ENCODE peak calls at places on chromosomes 4 and X, in four cellular contexts. One of them, this sample, is unnamed.

GRCh38 chrX:133229361-133229760 is 11.2 kb upstream of the TFDP3 start:
- DNase-seq in H1: no peak
- DNase-seq in NT2/D1: no peak
- DNase-seq in GM12878: no peak
- DNase-seq in this sample: no peak

GRCh38 chrX:47573334-47574095 is 8.7 kb upstream of the TIMP1 start:
- DNase-seq in GM12878: no peak
- DNase-seq in H1: peak
- DNase-seq in NT2/D1: peak
- DNase-seq in this sample: no peak

GRCh38 chr4:107818301-107818910 is 6.3 kb upstream of the SGMS2 start:
- DNase-seq in H1: no peak
- DNase-seq in NT2/D1: no peak
- DNase-seq in GM12878: no peak
- DNase-seq in this sample: no peak

GRCh38 chr4:127000846-127001245 is 631.9 kb upstream of the INTU start:
- DNase-seq in NT2/D1: no peak
- DNase-seq in GM12878: no peak
- DNase-seq in H1: no peak
- DNase-seq in this sample: no peak

GRCh38 chr4:158169931-158170690 is 2.7 kb downstream of the GASK1B start:
- DNase-seq in NT2/D1: no peak
- DNase-seq in GM12878: no peak
- DNase-seq in H1: no peak
- DNase-seq in this sample: no peak

GRCh38 chr4:124035364-124036036 is 638.9 kb downstream of the SPRY1 start:
- DNase-seq in GM12878: no peak
- DNase-seq in NT2/D1: no peak
- DNase-seq in H1: no peak
- DNase-seq in this sample: no peak

GRCh38 chr4:67035986-67036385 is 509.3 kb downstream of the CENPC start:
- DNase-seq in NT2/D1: no peak
- DNase-seq in H1: no peak
- DNase-seq in GM12878: no peak
- DNase-seq in this sample: no peak

GRCh38 chr4:72875138-72875537 is 194.4 kb downstream of the COX18 start:
- DNase-seq in GM12878: no peak
- DNase-seq in H1: no peak
- DNase-seq in NT2/D1: no peak
- DNase-seq in this sample: no peak

GRCh38 chrX:15465896-15466651 is 27.1 kb downstream of the PIR start:
- DNase-seq in GM12878: no peak
- DNase-seq in H1: peak
- DNase-seq in NT2/D1: no peak
- DNase-seq in this sample: no peak

GRCh38 chr4:1568855-1569460 is 115.2 kb downstream of the FAM53A start:
- DNase-seq in H1: no peak
- DNase-seq in GM12878: no peak
- DNase-seq in NT2/D1: no peak
- DNase-seq in this sample: no peak

GRCh38 chr4:76882630-76883029 is 15.3 kb downstream of the SOWAHB start:
- DNase-seq in NT2/D1: no peak
- DNase-seq in GM12878: no peak
- DNase-seq in H1: no peak
- DNase-seq in this sample: no peak

GRCh38 chr4:98745372-98745771 is 87.0 kb upstream of the TSPAN5 start:
- DNase-seq in H1: no peak
- DNase-seq in GM12878: no peak
- DNase-seq in NT2/D1: no peak
- DNase-seq in this sample: peak

GRCh38 chr4:138981930-138982390 is 33.6 kb upstream of the NOCT start:
- DNase-seq in H1: peak
- DNase-seq in GM12878: no peak
- DNase-seq in NT2/D1: no peak
- DNase-seq in this sample: no peak

GRCh38 chr4:186685744-186686143 is 37.9 kb downstream of the FAT1 start:
- DNase-seq in NT2/D1: no peak
- DNase-seq in GM12878: no peak
- DNase-seq in H1: no peak
- DNase-seq in this sample: no peak

GRCh38 chr4:36292551-36293188 is 11.3 kb downstream of the DTHD1 start:
- DNase-seq in NT2/D1: no peak
- DNase-seq in GM12878: no peak
- DNase-seq in H1: no peak
- DNase-seq in this sample: no peak

GRCh38 chr4:89316931-89317366 is 9.3 kb upstream of the GPRIN3 start:
- DNase-seq in H1: no peak
- DNase-seq in GM12878: no peak
- DNase-seq in NT2/D1: no peak
- DNase-seq in this sample: no peak

GRCh38 chr4:6123976-6124375 is 76.4 kb downstream of the JAKMIP1 start:
- DNase-seq in GM12878: no peak
- DNase-seq in H1: no peak
- DNase-seq in NT2/D1: no peak
- DNase-seq in this sample: no peak

GRCh38 chrX:34578237-34578636 is 78.8 kb downstream of the TMEM47 start:
- DNase-seq in GM12878: no peak
- DNase-seq in H1: no peak
- DNase-seq in NT2/D1: no peak
- DNase-seq in this sample: peak

GRCh38 chr4:68987007-68987406 is 35.4 kb upstream of the UGT2A3 start:
- DNase-seq in GM12878: peak
- DNase-seq in NT2/D1: no peak
- DNase-seq in H1: no peak
- DNase-seq in this sample: no peak

GRCh38 chr4:155854597-155855226 is 11.4 kb downstream of the ASIC5 start:
- DNase-seq in NT2/D1: no peak
- DNase-seq in H1: no peak
- DNase-seq in GM12878: no peak
- DNase-seq in this sample: no peak

GRCh38 chr4:7861440-7861881 is 78.2 kb downstream of the AFAP1 start:
- DNase-seq in NT2/D1: peak
- DNase-seq in GM12878: no peak
- DNase-seq in H1: no peak
- DNase-seq in this sample: no peak

GRCh38 chrX:42050345-42050744 is 127.0 kb upstream of the CASK start:
- DNase-seq in NT2/D1: no peak
- DNase-seq in GM12878: no peak
- DNase-seq in H1: no peak
- DNase-seq in this sample: no peak

GRCh38 chr4:37936889-37937498 is 23.2 kb upstream of the PTTG2 start:
- DNase-seq in H1: no peak
- DNase-seq in NT2/D1: no peak
- DNase-seq in GM12878: no peak
- DNase-seq in this sample: no peak

GRCh38 chr4:6541789-6542188 is 33.2 kb upstream of the MAN2B2 start:
- DNase-seq in NT2/D1: no peak
- DNase-seq in H1: no peak
- DNase-seq in GM12878: no peak
- DNase-seq in this sample: no peak

GRCh38 chr4:78414116-78414515 is 137.5 kb upstream of the ANXA3 start:
- DNase-seq in NT2/D1: no peak
- DNase-seq in H1: no peak
- DNase-seq in GM12878: no peak
- DNase-seq in this sample: no peak

GRCh38 chrX:154444001-154444754 is at the start of gene FAM50A:
- DNase-seq in H1: peak
- DNase-seq in NT2/D1: no peak
- DNase-seq in GM12878: no peak
- DNase-seq in this sample: peak

GRCh38 chr4:173517781-173518371 is 12.2 kb downstream of the HAND2 start:
- DNase-seq in H1: peak
- DNase-seq in NT2/D1: no peak
- DNase-seq in GM12878: no peak
- DNase-seq in this sample: no peak

GRCh38 chrX:135295238-135295943 is 13.9 kb upstream of the ETDC start:
- DNase-seq in GM12878: peak
- DNase-seq in H1: peak
- DNase-seq in NT2/D1: no peak
- DNase-seq in this sample: no peak

GRCh38 chr4:40055379-40055872 is 1.2 kb upstream of the N4BP2 start:
- DNase-seq in NT2/D1: no peak
- DNase-seq in H1: no peak
- DNase-seq in GM12878: peak
- DNase-seq in this sample: no peak

GRCh38 chr4:182853731-182854130 is 63.5 kb downstream of the DCTD start:
- DNase-seq in GM12878: no peak
- DNase-seq in H1: no peak
- DNase-seq in NT2/D1: no peak
- DNase-seq in this sample: no peak

GRCh38 chr4:64857198-64857597 is 447.9 kb upstream of the TECRL start:
- DNase-seq in NT2/D1: no peak
- DNase-seq in H1: no peak
- DNase-seq in GM12878: no peak
- DNase-seq in this sample: no peak

GRCh38 chrX:20529711-20530110 is 263.0 kb upstream of the RPS6KA3 start:
- DNase-seq in NT2/D1: no peak
- DNase-seq in H1: no peak
- DNase-seq in GM12878: no peak
- DNase-seq in this sample: no peak

GRCh38 chrX:20529301-20529700 is 262.6 kb upstream of the RPS6KA3 start:
- DNase-seq in H1: no peak
- DNase-seq in NT2/D1: no peak
- DNase-seq in GM12878: no peak
- DNase-seq in this sample: no peak

GRCh38 chrX:20527041-20527440 is 260.3 kb upstream of the RPS6KA3 start:
- DNase-seq in H1: no peak
- DNase-seq in NT2/D1: no peak
- DNase-seq in GM12878: no peak
- DNase-seq in this sample: no peak

GRCh38 chrX:20530319-20530979 is 263.7 kb upstream of the RPS6KA3 start:
- DNase-seq in H1: peak
- DNase-seq in GM12878: peak
- DNase-seq in NT2/D1: peak
- DNase-seq in this sample: peak

DNA sequence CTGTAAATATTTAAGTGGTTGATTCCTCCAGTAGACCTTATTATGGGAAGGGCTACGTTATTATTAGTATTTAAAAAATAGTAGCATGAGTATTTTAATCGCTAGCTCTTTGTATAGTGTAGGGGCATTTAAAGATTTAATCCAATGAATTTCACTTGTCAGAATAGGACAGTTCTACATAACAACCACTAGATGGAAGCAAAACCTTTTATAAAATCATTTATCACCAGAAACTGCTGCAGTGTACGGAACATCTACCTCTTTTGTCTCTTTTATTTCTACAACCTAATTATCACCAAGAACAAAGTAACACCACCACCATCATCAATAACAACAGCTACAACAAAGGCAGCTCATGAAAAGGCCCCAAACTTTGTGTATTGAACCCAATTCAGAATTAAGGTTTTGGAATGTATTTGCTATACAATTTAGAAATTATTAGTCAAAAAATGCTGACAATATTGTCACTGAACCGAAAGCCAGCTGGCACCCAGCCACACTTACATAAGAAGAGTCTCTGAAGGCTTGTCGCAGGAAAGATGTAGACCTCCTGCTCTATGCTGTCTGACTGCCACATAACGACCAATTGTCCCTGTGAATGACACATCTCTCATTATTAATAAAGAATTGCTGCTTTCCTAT is 260.9 kb upstream of the RPS6KA3 start:
- DNase-seq in NT2/D1: no peak
- DNase-seq in H1: no peak
- DNase-seq in GM12878: no peak
- DNase-seq in this sample: peak
- TF ChIP-seq SUZ12 in NT2/D1: no peak
- TF ChIP-seq SUZ12 in H1: no peak
- TF ChIP-seq SUZ12 in GM12878: no peak
- TF ChIP-seq SUZ12 in this sample: no peak

GRCh38 chr4:184528713-184529112 is 54.4 kb upstream of the IRF2 start:
- DNase-seq in NT2/D1: no peak
- DNase-seq in H1: no peak
- DNase-seq in GM12878: no peak
- DNase-seq in this sample: no peak
- TF ChIP-seq SUZ12 in NT2/D1: no peak
- TF ChIP-seq SUZ12 in H1: no peak
- TF ChIP-seq SUZ12 in GM12878: no peak
- TF ChIP-seq SUZ12 in this sample: no peak

GRCh38 chr4:31237242-31237641 is 517.1 kb downstream of the PCDH7 start:
- DNase-seq in GM12878: no peak
- DNase-seq in NT2/D1: no peak
- DNase-seq in H1: no peak
- DNase-seq in this sample: no peak

GRCh38 chr4:31230579-31230978 is 510.4 kb downstream of the PCDH7 start:
- DNase-seq in NT2/D1: no peak
- DNase-seq in GM12878: no peak
- DNase-seq in H1: no peak
- DNase-seq in this sample: no peak

GRCh38 chr4:31235961-31236360 is 515.8 kb downstream of the PCDH7 start:
- DNase-seq in NT2/D1: no peak
- DNase-seq in GM12878: no peak
- DNase-seq in H1: no peak
- DNase-seq in this sample: no peak

GRCh38 chr4:31236635-31237173 is 516.5 kb downstream of the PCDH7 start:
- DNase-seq in GM12878: no peak
- DNase-seq in H1: no peak
- DNase-seq in NT2/D1: no peak
- DNase-seq in this sample: no peak

DNA sequence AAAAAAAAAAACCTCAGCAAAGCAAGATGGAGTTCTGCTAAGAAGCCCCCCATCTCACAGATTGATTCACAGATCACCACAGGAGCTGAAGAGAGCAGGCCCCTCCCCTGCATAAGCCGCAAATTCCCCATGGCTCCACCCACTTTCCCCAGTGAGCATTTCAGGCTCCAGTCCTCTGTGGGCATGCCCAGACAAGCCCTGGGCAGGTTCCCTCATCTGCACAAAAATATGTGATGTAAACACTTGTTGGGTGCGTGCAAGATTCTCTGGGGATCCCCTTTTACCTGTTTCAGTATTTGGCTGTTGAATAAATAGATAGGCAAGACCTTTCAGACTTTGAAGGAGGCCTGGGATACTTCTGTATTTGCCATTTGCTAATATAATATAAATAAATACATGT is 514.3 kb downstream of the PCDH7 start:
- DNase-seq in GM12878: peak
- DNase-seq in H1: no peak
- DNase-seq in NT2/D1: no peak
- DNase-seq in this sample: peak
- TF ChIP-seq SUZ12 in GM12878: no peak
- TF ChIP-seq SUZ12 in H1: no peak
- TF ChIP-seq SUZ12 in NT2/D1: no peak
- TF ChIP-seq SUZ12 in this sample: no peak

GRCh38 chr4:3198906-3199305 is 50.1 kb upstream of the MSANTD1 start:
- DNase-seq in GM12878: no peak
- DNase-seq in NT2/D1: no peak
- DNase-seq in H1: no peak
- DNase-seq in this sample: no peak

GRCh38 chr4:3193531-3194203 is 55.3 kb upstream of the MSANTD1 start:
- DNase-seq in H1: no peak
- DNase-seq in GM12878: no peak
- DNase-seq in NT2/D1: no peak
- DNase-seq in this sample: no peak

GRCh38 chr4:3197366-3198105 is 51.4 kb upstream of the MSANTD1 start:
- DNase-seq in H1: no peak
- DNase-seq in GM12878: no peak
- DNase-seq in NT2/D1: no peak
- DNase-seq in this sample: no peak

GRCh38 chr4:3199661-3200422 is 49.1 kb upstream of the MSANTD1 start:
- DNase-seq in GM12878: no peak
- DNase-seq in H1: no peak
- DNase-seq in NT2/D1: no peak
- DNase-seq in this sample: no peak

GRCh38 chr4:3196670-3197359 is 52.1 kb upstream of the MSANTD1 start:
- DNase-seq in H1: no peak
- DNase-seq in GM12878: no peak
- DNase-seq in NT2/D1: no peak
- DNase-seq in this sample: no peak
- TF ChIP-seq SUZ12 in H1: no peak
- TF ChIP-seq SUZ12 in GM12878: no peak
- TF ChIP-seq SUZ12 in NT2/D1: no peak
- TF ChIP-seq SUZ12 in this sample: no peak